ENCODE peak calls at places on chromosomes 1 and 21, in six cellular contexts. X is fibroblast of the aortic adventitia, V is IMR-90, T is ovary, R is AG04450, W is right atrium auricular region. G is an unnamed sample.

GRCh38 chr1:192732787-192733186 is 76.1 kb upstream of the RGS2 start:
- DNase-seq in X (no peak), V (no peak), W (no peak), R (no peak), T (no peak), G (no peak)

GRCh38 chr1:177669161-177669560 is 300.7 kb downstream of the SEC16B start:
- DNase-seq in V (no peak), R (no peak), T (no peak), X (no peak), W (no peak), G (no peak)

GRCh38 chr1:161096514-161096913 is 1.6 kb upstream of the KLHDC9 start:
- DNase-seq in R (no peak), W (peak), V (peak), T (no peak), X (peak), G (no peak)

GRCh38 chr1:36922071-36922470 is 112.2 kb downstream of the GRIK3 start:
- DNase-seq in W (peak), T (no peak), X (no peak), V (no peak), R (no peak), G (no peak)

GRCh38 chr21:42513151-42513984 is at the start of gene SLC37A1:
- DNase-seq in T (peak), X (no peak), V (no peak), R (no peak), W (no peak), G (no peak)

GRCh38 chr1:47442202-47442601 is 4.4 kb downstream of the FOXD2 start:
- DNase-seq in T (no peak), X (no peak), W (no peak), V (no peak), R (no peak), G (no peak)

GRCh38 chr1:46458846-46459245 is 30.8 kb upstream of the DMBX1 start:
- DNase-seq in T (no peak), W (no peak), X (no peak), V (no peak), R (no peak), G (no peak)

GRCh38 chr1:230067871-230068814 is 1.1 kb downstream of the GALNT2 start:
- DNase-seq in R (no peak), W (no peak), X (no peak), V (no peak), T (peak), G (no peak)

GRCh38 chr1:204288061-204288588 is 71.6 kb downstream of the PLEKHA6 start:
- DNase-seq in W (peak), V (no peak), T (peak), R (no peak), X (no peak), G (no peak)

DNA sequence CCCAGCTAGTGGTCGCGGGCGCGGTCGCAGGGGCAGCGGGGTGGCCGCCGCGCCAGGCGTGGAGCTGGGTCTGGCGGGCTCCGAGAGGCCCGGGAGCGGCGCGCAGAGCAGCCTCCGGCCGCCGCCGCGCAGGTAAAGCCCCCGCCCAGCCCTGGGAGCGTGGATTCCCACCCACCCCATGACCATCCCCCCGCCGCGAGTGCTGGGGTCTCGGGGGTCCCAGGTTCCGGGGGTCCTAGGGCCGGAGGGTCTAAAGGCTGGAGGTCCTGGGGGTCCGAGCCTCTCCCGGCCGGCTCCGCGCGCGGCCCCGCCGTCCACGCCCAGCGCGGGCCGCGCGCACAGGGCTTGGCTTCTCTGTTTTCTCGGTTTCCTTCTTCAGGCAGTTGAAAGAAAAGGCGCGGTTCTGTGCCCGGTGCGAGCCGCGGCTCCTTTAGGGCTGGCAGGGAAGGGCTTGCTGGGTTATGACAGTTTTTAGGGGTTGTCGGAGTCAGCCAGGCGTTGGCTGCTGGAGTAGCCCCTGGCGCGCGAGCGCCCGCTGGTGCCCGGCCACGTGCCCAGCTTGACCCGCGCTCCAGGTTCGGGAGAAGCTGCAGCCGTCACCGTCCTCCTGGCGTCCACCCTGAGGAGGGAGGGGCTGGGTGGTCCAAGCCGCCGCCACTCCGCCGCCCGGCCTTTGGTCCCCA is 355 bp downstream of the LRRC3 start:
- DNase-seq in V (no peak), T (peak), W (no peak), X (peak), R (no peak), G (no peak)
- TF ChIP-seq CTCF in V (no peak), T (no peak), W (no peak), X (no peak), R (no peak), G (no peak)

DNA sequence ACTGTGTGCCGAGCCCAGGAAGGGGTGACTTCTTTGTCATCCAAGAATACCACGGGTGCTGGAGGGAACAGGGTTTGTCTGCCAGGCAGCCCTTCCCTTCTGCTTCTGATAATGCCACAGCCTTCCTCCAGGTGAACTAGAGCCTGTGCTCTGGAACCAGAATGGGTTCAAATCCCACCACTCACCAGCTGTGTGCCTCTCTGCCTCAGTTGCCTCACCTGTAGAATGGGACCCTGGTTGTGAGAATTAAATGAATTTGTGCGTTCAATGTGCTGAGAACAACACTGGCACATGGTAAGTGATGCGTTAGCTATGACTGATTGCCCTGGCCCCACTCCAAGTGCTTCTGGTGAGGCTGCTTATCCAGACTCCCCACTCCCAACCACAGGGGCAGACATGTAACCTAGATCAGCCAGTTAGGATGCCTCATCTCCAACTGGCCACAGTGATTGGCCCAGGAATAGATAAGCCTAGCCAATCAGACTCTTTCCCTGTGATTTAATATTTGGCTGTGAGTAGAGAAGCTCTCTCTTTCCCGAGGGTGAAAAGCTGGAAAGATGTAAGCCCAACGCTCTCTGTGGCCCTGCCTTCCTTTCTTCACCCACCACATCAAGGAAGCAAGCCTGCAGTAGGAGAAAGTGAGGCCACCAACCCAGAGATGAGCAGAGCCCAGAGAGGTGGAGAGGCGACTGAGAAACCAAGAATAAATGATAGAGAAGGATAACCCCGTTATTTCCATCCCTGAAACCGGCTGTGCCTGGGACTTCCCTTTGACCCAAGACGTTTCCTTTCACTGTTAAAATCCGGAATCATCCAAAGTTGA is 20.8 kb upstream of the LAPTM5 start:
- DNase-seq in V (peak), X (peak), T (no peak), W (no peak), R (no peak), G (no peak)
- H3K4me3 ChIP-seq in V (no peak), X (no peak), T (no peak), W (no peak), R (no peak), G (no peak)

DNA sequence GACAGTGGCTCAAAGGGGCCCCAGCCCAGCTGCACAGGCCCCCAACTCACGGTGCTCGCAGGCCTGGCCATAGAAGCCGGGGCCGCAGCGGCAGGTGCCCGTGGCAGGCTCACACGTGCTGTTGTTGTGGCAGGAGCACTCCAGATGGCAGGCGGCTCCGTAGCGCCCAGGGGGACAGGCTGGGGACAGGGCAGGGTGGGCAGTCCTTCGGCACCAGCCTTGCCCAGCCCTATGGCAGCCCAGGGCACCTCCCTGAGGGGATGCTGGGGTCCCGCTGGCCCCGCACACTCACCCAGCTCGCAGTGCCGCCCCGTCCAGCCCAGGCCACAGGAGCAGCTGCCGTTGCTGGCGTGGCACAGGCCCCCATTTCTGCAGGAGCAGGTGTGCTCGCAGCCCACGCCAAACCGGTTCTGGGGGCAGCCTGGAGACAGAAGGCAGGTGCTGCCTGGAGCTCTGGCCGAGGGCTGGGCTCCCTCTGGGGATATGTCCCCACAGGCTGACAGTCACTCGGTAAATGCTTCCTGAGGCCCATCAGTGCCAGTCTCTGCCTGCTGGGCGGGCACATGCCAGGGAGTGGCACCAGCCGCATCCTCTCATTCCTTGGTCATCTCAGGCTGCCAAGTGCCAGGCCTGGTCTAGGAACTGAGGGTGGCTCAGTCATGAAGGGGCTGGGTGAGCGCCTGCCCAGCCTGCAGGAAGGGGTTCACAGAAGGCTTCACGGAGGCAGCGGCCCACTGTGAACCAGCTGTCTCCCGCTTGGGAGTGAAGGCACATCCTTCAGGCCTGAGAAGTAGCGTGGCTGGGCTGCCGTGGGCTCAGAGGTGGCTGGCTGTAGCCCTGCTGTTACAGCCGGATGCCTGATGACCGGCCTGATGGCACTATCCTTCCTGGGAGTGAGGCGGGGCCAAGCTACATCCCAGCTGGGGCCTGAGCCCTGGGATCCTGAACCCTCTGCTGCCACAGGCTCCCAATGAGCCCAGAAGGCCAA is 40.1 kb downstream of the ARHGEF16 start:
- DNase-seq in W (no peak), T (no peak), V (no peak), R (no peak), X (no peak), G (no peak)
- TF ChIP-seq CTCF in W (no peak), T (no peak), V (no peak), R (no peak), X (no peak), G (no peak)

DNA sequence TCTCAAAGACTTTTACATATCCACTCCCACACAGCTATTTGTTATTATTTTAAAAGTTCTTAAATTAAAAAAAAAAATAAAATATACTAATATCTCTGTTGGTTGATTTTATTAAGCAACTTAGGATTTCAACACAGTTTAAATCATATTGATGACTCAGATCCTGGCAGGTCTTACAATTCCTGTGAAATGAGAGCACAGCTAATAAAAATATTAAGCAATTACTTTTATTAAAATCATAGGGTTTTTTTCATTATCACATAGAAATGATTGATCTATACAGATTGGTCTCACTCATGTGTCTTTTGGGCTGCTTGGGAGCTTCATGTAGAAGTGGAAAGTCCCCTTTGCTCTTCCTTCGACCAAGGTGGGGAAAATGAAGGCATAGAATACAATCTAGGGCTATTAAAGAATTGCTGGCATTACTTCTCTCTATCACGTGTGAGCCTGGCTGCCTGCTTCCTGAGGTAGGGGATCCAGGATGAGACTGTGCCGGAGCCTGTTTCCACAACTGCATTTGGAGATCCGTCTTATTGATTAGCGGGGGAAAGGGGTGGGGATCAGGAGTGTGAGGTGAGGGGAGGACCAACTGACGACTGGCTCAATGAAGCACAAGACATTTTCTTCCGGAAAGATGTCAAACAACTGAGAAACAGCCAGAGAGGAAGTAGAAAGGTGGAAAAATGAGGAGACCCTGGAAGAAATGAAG is 858.0 kb downstream of the USP25 start:
- DNase-seq in V (peak), X (peak), R (no peak), W (no peak), T (peak), G (no peak)
- H3K4me3 ChIP-seq in V (peak), X (peak), R (peak), W (peak), T (peak), G (peak)

GRCh38 chr1:151130837-151131586 is 15.4 kb downstream of the SEMA6C start:
- DNase-seq in T (peak), R (peak), W (peak), V (peak), X (peak), G (peak)
- TF ChIP-seq CTCF in T (no peak), R (no peak), W (no peak), V (no peak), X (no peak), G (no peak)

GRCh38 chr1:236282159-236282716 is 480 bp upstream of the ERO1B start:
- DNase-seq in V (no peak), X (no peak), R (no peak), W (no peak), T (no peak), G (no peak)
- H3K4me3 ChIP-seq in V (peak), X (peak), R (peak), W (peak), T (peak), G (peak)

GRCh38 chr1:189805735-189806134 is 671.9 kb downstream of the BRINP3 start:
- DNase-seq in V (no peak), X (no peak), R (no peak), W (no peak), T (no peak), G (no peak)

GRCh38 chr1:189804352-189804751 is 673.3 kb downstream of the BRINP3 start:
- DNase-seq in X (no peak), W (no peak), R (no peak), T (no peak), V (no peak), G (no peak)

DNA sequence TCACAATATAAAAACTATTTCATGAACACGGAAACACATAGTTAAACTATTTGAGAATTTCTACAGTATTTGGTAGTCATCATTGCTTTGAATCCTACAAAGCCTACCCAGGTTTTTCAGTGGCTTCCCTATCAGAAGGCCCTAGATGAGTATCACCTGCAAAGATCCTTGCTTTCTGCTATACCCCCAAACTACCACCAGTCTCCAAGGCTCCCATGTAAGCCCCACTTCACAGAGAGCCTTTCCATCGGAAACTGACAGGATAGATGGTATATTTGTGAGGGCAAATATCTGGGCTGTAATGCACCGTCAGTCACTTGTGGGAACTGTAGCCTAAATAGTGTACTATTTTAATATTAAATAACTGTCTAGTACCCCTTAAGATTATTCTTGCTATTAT is 674.3 kb downstream of the BRINP3 start:
- DNase-seq in V (no peak), R (no peak), X (no peak), W (no peak), T (no peak), G (no peak)
- TF ChIP-seq CTCF in V (no peak), R (no peak), X (no peak), W (no peak), T (no peak), G (no peak)

G was measured in AG04449.